ENCODE peak calls at places on chromosome 19, in eight cellular contexts. One of them, this sample, is unnamed.

GRCh38 chr19:45769821-45770191 is 754 bp upstream of the SIX5 start:
- DNase-seq in upper lobe of right lung: no peak
- DNase-seq in activated gamma-delta T cell treated with Interleukin-2 at 50 U/mL for 16 hours: no peak
- DNase-seq in fibroblast of the conjunctiva: no peak
- DNase-seq in naive thymus-derived CD4-positive, alpha-beta T cell: peak; percentile 88
- DNase-seq in neural progenitor cell: peak; percentile 73
- DNase-seq in amniotic stem cell: no peak
- DNase-seq in M059J: no peak
- DNase-seq in this sample: peak; percentile 42

GRCh38 chr19:40530091-40530901 is 46.4 kb upstream of the SHKBP1 start:
- DNase-seq in naive thymus-derived CD4-positive, alpha-beta T cell: no peak
- DNase-seq in upper lobe of right lung: no peak
- DNase-seq in M059J: no peak
- DNase-seq in activated gamma-delta T cell treated with Interleukin-2 at 50 U/mL for 16 hours: no peak
- DNase-seq in neural progenitor cell: peak; percentile 89
- DNase-seq in fibroblast of the conjunctiva: no peak
- DNase-seq in amniotic stem cell: no peak
- DNase-seq in this sample: no peak

GRCh38 chr19:19749332-19750130 is 16.6 kb upstream of the ZNF14 start:
- DNase-seq in M059J: no peak
- DNase-seq in activated gamma-delta T cell treated with Interleukin-2 at 50 U/mL for 16 hours: no peak
- DNase-seq in naive thymus-derived CD4-positive, alpha-beta T cell: no peak
- DNase-seq in neural progenitor cell: no peak
- DNase-seq in upper lobe of right lung: no peak
- DNase-seq in fibroblast of the conjunctiva: no peak
- DNase-seq in amniotic stem cell: no peak
- DNase-seq in this sample: no peak

GRCh38 chr19:33518541-33518940 is 3.0 kb downstream of the PEPD start:
- DNase-seq in fibroblast of the conjunctiva: no peak
- DNase-seq in neural progenitor cell: peak; percentile 80
- DNase-seq in upper lobe of right lung: no peak
- DNase-seq in M059J: no peak
- DNase-seq in naive thymus-derived CD4-positive, alpha-beta T cell: no peak
- DNase-seq in activated gamma-delta T cell treated with Interleukin-2 at 50 U/mL for 16 hours: no peak
- DNase-seq in amniotic stem cell: no peak
- DNase-seq in this sample: no peak

GRCh38 chr19:40190891-40191835 is at the start of gene MAP3K10:
- DNase-seq in activated gamma-delta T cell treated with Interleukin-2 at 50 U/mL for 16 hours: peak; percentile 65
- DNase-seq in M059J: peak; percentile 55
- DNase-seq in upper lobe of right lung: peak; percentile 87
- DNase-seq in fibroblast of the conjunctiva: peak; percentile 31
- DNase-seq in amniotic stem cell: no peak
- DNase-seq in naive thymus-derived CD4-positive, alpha-beta T cell: peak; percentile 69
- DNase-seq in neural progenitor cell: peak; percentile 89
- DNase-seq in this sample: peak; percentile 54

GRCh38 chr19:8611391-8611883 is 922 bp upstream of the ADAMTS10 start:
- DNase-seq in M059J: no peak
- DNase-seq in amniotic stem cell: no peak
- DNase-seq in neural progenitor cell: no peak
- DNase-seq in activated gamma-delta T cell treated with Interleukin-2 at 50 U/mL for 16 hours: peak; percentile 18
- DNase-seq in naive thymus-derived CD4-positive, alpha-beta T cell: no peak
- DNase-seq in upper lobe of right lung: no peak
- DNase-seq in fibroblast of the conjunctiva: no peak
- DNase-seq in this sample: no peak

GRCh38 chr19:28966737-28967401 is 246.1 kb downstream of the UQCRFS1 start:
- DNase-seq in amniotic stem cell: no peak
- DNase-seq in M059J: no peak
- DNase-seq in neural progenitor cell: peak; percentile 37
- DNase-seq in upper lobe of right lung: no peak
- DNase-seq in activated gamma-delta T cell treated with Interleukin-2 at 50 U/mL for 16 hours: no peak
- DNase-seq in fibroblast of the conjunctiva: no peak
- DNase-seq in naive thymus-derived CD4-positive, alpha-beta T cell: no peak
- DNase-seq in this sample: peak; percentile 54

GRCh38 chr19:35311901-35312665 is 16.9 kb upstream of the CD22 start:
- DNase-seq in fibroblast of the conjunctiva: no peak
- DNase-seq in activated gamma-delta T cell treated with Interleukin-2 at 50 U/mL for 16 hours: no peak
- DNase-seq in M059J: no peak
- DNase-seq in amniotic stem cell: no peak
- DNase-seq in naive thymus-derived CD4-positive, alpha-beta T cell: no peak
- DNase-seq in upper lobe of right lung: no peak
- DNase-seq in neural progenitor cell: no peak
- DNase-seq in this sample: no peak

GRCh38 chr19:3765121-3765520 is 2.6 kb downstream of the MRPL54 start:
- DNase-seq in amniotic stem cell: no peak
- DNase-seq in neural progenitor cell: no peak
- DNase-seq in M059J: no peak
- DNase-seq in fibroblast of the conjunctiva: no peak
- DNase-seq in naive thymus-derived CD4-positive, alpha-beta T cell: no peak
- DNase-seq in activated gamma-delta T cell treated with Interleukin-2 at 50 U/mL for 16 hours: no peak
- DNase-seq in upper lobe of right lung: no peak
- DNase-seq in this sample: no peak

This sample was measured in HS-27A.